ENCODE peak calls at places on chromosomes 13 and 19, in four cellular contexts. X is K562, A is HepG2, I is H1. Y is an unnamed sample.

GRCh38 chr13:93635687-93636086 is 409.1 kb downstream of the GPC6 start:
- DNase-seq in X (no peak), I (no peak), A (no peak), Y (no peak)

GRCh38 chr13:77330009-77330471 is 3.1 kb upstream of the MYCBP2 start:
- DNase-seq in X (no peak), A (no peak), I (no peak), Y (no peak)

GRCh38 chr19:15216363-15216762 is 15.6 kb upstream of the NOTCH3 start:
- DNase-seq in A (peak), I (no peak), X (no peak), Y (no peak)

GRCh38 chr19:6272411-6272791 is 7.4 kb downstream of the MLLT1 start:
- DNase-seq in I (no peak), A (no peak), X (peak), Y (no peak)

GRCh38 chr13:46831588-46832194 is 34.7 kb upstream of the ESD start:
- DNase-seq in I (no peak), X (peak), A (peak), Y (no peak)

GRCh38 chr13:30105381-30105780 is 202.0 kb downstream of the KATNAL1 start:
- DNase-seq in I (no peak), X (no peak), A (no peak), Y (no peak)

GRCh38 chr13:84366484-84366883 is 484.2 kb upstream of the SLITRK1 start:
- DNase-seq in A (no peak), I (no peak), X (no peak), Y (no peak)

GRCh38 chr19:799076-799881 is 2.0 kb downstream of the PTBP1 start:
- DNase-seq in X (no peak), A (peak), I (no peak), Y (no peak)

GRCh38 chr19:17081672-17082630 is 6.4 kb downstream of the MYO9B start:
- DNase-seq in X (no peak), A (no peak), I (no peak), Y (no peak)

GRCh38 chr19:6906559-6906958 is 19.2 kb downstream of the ADGRE1 start:
- DNase-seq in X (no peak), A (no peak), I (no peak), Y (no peak)

GRCh38 chr19:49596407-49596806 is 5.4 kb downstream of the PRR12 start:
- DNase-seq in A (no peak), X (no peak), I (no peak), Y (no peak)
- H3K4me2 ChIP-seq in A (no peak), X (no peak), I (no peak), Y (no peak)

GRCh38 chr19:28224441-28224840 is 988.5 kb downstream of the UQCRFS1 start:
- DNase-seq in X (no peak), A (no peak), I (no peak), Y (no peak)

GRCh38 chr19:28217064-28217463 is 995.9 kb downstream of the UQCRFS1 start:
- DNase-seq in I (peak), A (no peak), X (no peak), Y (no peak)

GRCh38 chr19:28218728-28219127 is 994.2 kb downstream of the UQCRFS1 start:
- DNase-seq in X (no peak), A (no peak), I (no peak), Y (no peak)

DNA sequence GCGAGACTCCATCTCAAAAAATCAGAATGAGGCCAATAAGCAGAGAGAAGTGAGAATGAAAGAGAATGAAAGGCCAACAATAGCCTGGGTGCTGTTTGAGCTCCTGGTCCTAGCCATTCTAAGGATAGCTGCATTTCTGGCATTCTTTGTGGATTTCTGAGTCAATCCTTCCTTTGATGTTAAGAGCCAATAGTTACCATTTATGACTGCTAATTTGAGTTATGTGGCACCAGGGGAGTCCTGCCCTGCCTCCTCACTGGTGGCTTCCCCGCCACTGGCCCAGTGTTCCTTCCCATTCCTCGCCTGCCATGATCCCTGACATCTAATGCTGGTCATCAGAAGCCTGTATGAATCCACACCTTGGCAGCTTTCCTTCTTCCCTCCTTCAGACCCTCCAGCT is 991.2 kb downstream of the UQCRFS1 start:
- DNase-seq in A (no peak), X (no peak), I (no peak), Y (no peak)
- TF ChIP-seq EP300 in A (no peak), X (no peak), I (no peak), Y (no peak)

GRCh38 chr13:33150146-33150545 is 133.9 kb downstream of the KL start:
- DNase-seq in A (peak), X (no peak), I (no peak), Y (no peak)
- TF ChIP-seq SP1 in A (no peak), X (no peak), I (no peak), Y (no peak)

GRCh38 chr19:39416152-39416551 is 3.7 kb downstream of the PLEKHG2 start:
- DNase-seq in A (no peak), X (no peak), I (no peak), Y (no peak)
- H3K4me2 ChIP-seq in A (no peak), X (no peak), I (no peak), Y (no peak)

DNA sequence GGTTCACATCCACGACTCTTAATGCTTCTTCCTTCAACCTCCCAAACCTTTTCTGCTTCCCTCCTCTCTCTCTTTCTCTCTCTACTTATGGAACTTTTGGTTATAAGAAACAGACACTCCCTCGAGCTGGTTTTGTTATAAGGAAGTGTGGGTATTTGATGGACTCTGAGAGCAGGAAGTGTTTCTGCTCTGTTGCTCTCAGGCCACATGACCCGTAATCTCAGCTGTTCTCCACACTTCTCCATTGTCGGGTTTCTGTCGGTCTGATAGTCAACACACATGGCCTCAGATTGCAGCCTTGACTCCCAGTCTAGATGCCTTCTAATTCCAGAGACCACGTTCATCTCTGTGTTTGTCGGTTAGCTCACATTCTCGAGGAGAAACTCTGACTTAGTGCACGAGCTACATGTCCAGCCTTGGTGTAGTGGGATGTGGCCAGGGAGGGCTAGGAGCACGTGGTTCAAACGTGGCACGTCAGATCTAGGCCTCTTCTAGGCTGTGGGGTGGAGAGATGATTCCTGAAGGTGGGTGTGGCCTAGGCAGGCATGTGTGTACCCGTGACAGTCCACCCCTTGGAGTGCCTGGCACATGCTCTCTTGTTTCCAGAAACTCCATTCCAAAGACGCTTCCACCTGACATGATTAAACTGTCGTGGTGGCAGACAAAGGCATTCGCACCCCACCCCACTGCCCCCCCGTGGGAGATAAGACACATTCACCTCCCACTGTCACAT is 26.3 kb downstream of the CNFN start:
- DNase-seq in X (no peak), A (no peak), I (no peak), Y (peak)
- TF ChIP-seq EP300 in X (no peak), A (no peak), I (no peak), Y (no peak)

DNA sequence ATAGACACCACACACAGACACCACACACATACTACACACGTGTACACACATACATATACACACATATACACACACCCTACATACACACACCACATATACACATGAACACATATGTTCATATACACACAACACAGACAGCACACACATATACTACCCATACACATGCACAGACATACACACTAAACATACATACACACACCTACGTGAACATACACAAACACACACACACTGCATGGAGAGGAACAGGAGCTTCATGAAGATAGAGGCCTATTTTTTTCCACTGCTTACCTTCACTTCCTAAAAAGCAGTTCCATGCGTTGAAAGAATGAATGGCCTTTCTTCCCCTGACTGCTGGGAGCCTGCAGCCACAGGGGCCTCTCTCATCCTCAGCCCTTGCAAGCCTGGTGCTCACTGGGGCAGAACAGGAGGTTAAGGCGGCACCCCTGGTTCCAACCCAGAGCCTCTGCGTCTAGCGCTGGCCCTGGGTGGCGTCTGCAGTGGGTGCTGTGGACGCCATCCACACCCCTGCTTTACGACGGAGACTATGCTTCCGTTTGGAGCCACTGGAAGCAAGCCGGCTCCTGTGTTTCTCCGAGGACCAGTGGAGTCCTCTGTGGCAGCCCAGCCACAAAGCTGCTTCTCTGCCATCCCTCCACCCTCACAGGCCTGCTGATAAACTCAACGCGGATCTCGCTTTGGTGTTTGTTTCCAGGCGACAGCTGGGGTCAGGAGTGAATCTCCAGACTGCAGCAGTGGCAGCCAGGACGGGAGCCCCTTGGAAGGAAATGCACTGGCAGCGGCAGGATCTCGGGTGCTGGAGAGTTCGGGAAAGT is 1.9 kb upstream of the RASA3 start:
- DNase-seq in X (no peak), A (no peak), I (no peak), Y (no peak)
- TF ChIP-seq SP1 in X (no peak), A (no peak), I (no peak), Y (no peak)

DNA sequence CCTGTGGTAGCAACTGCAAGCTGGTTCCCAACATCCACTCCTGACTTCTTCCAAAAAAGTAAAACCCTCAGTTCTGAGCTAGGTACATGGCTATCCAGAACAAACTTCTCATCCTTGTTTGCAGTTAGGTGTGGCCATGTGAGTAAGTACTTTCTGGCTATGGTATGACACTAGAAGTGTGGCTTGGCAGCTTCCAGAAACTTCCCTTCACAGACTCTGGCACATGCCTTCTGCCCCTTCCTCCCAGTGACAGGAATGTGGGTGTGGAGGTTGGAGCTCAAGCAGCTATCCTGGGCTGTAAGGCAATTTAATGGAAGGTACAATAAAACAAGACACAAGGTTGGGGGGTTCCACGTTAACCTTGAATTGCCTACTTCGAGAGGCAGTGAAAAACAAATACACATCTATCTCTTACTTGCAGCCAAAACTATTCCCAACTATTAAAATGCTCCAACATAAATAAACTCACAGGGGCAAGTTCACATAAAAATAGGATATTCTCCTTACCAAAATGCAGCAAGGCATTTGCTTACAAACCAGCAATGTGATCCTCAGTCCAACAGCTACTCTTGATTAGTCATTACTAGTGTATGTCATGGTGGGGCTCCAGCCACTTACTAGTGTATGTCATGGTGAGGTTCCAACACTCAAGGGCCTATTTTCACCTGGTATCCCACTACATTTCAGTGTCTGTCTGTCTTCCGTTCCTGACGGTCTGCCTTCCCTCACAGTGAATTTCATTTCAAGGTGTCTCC is 3.1 kb downstream of the SMG9 start:
- DNase-seq in I (no peak), X (no peak), A (no peak), Y (no peak)
- H3K4me2 ChIP-seq in I (no peak), X (no peak), A (no peak), Y (peak)

GRCh38 chr13:42883771-42884170 is 102.4 kb downstream of the FAM216B start:
- DNase-seq in X (no peak), I (no peak), A (no peak), Y (no peak)
- TF ChIP-seq EP300 in X (no peak), I (no peak), A (no peak), Y (no peak)

DNA sequence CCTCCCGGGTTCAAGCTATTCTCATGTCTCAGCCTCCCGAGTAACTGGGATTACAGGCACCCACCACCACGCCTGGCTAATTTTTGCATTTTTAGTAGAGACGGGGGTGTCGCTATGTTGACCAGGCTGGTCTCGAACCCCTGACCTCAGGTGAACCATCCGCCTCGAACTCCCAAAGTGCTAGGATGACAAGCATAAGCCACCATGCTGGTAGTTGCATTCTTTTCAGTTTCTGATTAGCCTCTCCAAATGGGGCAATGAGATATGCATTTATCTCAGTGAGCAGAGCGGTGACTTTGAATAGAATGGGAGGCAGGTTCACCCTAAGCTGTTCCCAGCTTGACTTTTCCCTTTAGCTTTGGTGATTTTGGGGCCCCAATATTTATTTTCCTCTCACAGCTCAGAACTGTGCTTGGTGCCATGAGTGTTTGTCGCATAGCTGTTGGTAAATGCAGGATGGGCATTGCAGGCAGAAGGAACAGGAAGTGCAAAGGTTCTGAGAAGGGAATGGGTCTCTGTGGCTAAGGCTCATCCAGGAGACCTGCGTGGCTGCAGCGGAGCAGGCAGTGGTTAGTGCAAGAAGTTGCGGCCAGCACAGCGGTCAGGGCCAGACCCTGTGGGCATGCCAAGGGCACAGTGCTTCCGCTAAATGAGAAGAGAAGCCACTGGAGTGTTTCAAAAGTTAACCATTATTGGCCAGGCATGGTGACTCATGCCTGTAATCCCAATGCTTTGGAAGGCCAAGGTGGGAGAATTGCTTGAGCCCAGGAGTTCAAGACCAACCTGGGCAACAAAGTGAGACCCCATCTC is 20.7 kb downstream of the LYPD3 start:
- DNase-seq in A (no peak), I (no peak), X (no peak), Y (no peak)
- TF ChIP-seq SP1 in A (no peak), I (no peak), X (no peak), Y (no peak)